ENCODE peak calls at places on chromosomes 1 and 21, in ten cellular contexts. One of them, this sample, is unnamed.

GRCh38 chr21:31927872-31928476 is 55.2 kb downstream of the HUNK start:
- DNase-seq in ovary: no peak
- DNase-seq in uterus: no peak
- DNase-seq in thyroid gland: no peak
- DNase-seq in body of pancreas: no peak
- DNase-seq in stomach: no peak
- DNase-seq in adrenal gland: no peak
- DNase-seq in A549: no peak
- DNase-seq in spleen: no peak
- DNase-seq in IMR-90: peak
- DNase-seq in this sample: no peak

GRCh38 chr1:85118751-85119150 is 70.5 kb upstream of the MCOLN3 start:
- DNase-seq in ovary: no peak
- DNase-seq in uterus: no peak
- DNase-seq in thyroid gland: no peak
- DNase-seq in body of pancreas: no peak
- DNase-seq in stomach: no peak
- DNase-seq in adrenal gland: no peak
- DNase-seq in A549: no peak
- DNase-seq in spleen: no peak
- DNase-seq in IMR-90: peak
- DNase-seq in this sample: no peak

GRCh38 chr1:100750002-100750885 is 30.7 kb downstream of the VCAM1 start:
- DNase-seq in ovary: no peak
- DNase-seq in uterus: no peak
- DNase-seq in thyroid gland: no peak
- DNase-seq in body of pancreas: no peak
- DNase-seq in stomach: no peak
- DNase-seq in adrenal gland: no peak
- DNase-seq in A549: no peak
- DNase-seq in spleen: no peak
- DNase-seq in IMR-90: no peak
- DNase-seq in this sample: no peak

GRCh38 chr1:167776616-167777252 is 55.0 kb downstream of the MPZL1 start:
- DNase-seq in ovary: no peak
- DNase-seq in uterus: no peak
- DNase-seq in thyroid gland: no peak
- DNase-seq in body of pancreas: no peak
- DNase-seq in stomach: no peak
- DNase-seq in adrenal gland: no peak
- DNase-seq in A549: no peak
- DNase-seq in spleen: no peak
- DNase-seq in IMR-90: no peak
- DNase-seq in this sample: no peak

GRCh38 chr1:33312413-33312749 is 8.5 kb downstream of the A3GALT2 start:
- DNase-seq in ovary: no peak
- DNase-seq in uterus: no peak
- DNase-seq in thyroid gland: peak
- DNase-seq in body of pancreas: no peak
- DNase-seq in stomach: no peak
- DNase-seq in adrenal gland: no peak
- DNase-seq in A549: no peak
- DNase-seq in spleen: peak
- DNase-seq in IMR-90: no peak
- DNase-seq in this sample: no peak

GRCh38 chr1:203129501-203130231 is 2.1 kb downstream of the ADORA1 start:
- DNase-seq in ovary: no peak
- DNase-seq in uterus: no peak
- DNase-seq in thyroid gland: peak
- DNase-seq in body of pancreas: peak
- DNase-seq in stomach: peak
- DNase-seq in adrenal gland: peak
- DNase-seq in A549: no peak
- DNase-seq in spleen: no peak
- DNase-seq in IMR-90: no peak
- DNase-seq in this sample: no peak

GRCh38 chr1:212108981-212109380 is 73.4 kb downstream of the DTL start:
- DNase-seq in ovary: no peak
- DNase-seq in uterus: no peak
- DNase-seq in thyroid gland: no peak
- DNase-seq in body of pancreas: no peak
- DNase-seq in stomach: no peak
- DNase-seq in adrenal gland: no peak
- DNase-seq in A549: no peak
- DNase-seq in spleen: no peak
- DNase-seq in IMR-90: no peak
- DNase-seq in this sample: no peak

GRCh38 chr1:47225430-47226100 is 6.5 kb downstream of the TAL1 start:
- DNase-seq in ovary: no peak
- DNase-seq in uterus: no peak
- DNase-seq in thyroid gland: no peak
- DNase-seq in body of pancreas: no peak
- DNase-seq in stomach: no peak
- DNase-seq in adrenal gland: no peak
- DNase-seq in A549: no peak
- DNase-seq in spleen: no peak
- DNase-seq in IMR-90: no peak
- DNase-seq in this sample: no peak

GRCh38 chr21:15843766-15844165 is 114.0 kb downstream of the USP25 start:
- DNase-seq in ovary: no peak
- DNase-seq in uterus: no peak
- DNase-seq in thyroid gland: no peak
- DNase-seq in body of pancreas: no peak
- DNase-seq in stomach: no peak
- DNase-seq in adrenal gland: no peak
- DNase-seq in A549: no peak
- DNase-seq in spleen: no peak
- DNase-seq in IMR-90: no peak
- DNase-seq in this sample: no peak

GRCh38 chr1:58782308-58783089 is 1.3 kb downstream of the JUN start:
- DNase-seq in ovary: peak
- DNase-seq in uterus: peak
- DNase-seq in thyroid gland: peak
- DNase-seq in body of pancreas: peak
- DNase-seq in stomach: peak
- DNase-seq in adrenal gland: peak
- DNase-seq in A549: no peak
- DNase-seq in spleen: peak
- DNase-seq in IMR-90: peak
- DNase-seq in this sample: peak

GRCh38 chr1:118074101-118074500 is 110.9 kb downstream of the SPAG17 start:
- DNase-seq in ovary: no peak
- DNase-seq in uterus: no peak
- DNase-seq in thyroid gland: no peak
- DNase-seq in body of pancreas: no peak
- DNase-seq in stomach: no peak
- DNase-seq in adrenal gland: no peak
- DNase-seq in A549: no peak
- DNase-seq in spleen: no peak
- DNase-seq in IMR-90: no peak
- DNase-seq in this sample: no peak

DNA sequence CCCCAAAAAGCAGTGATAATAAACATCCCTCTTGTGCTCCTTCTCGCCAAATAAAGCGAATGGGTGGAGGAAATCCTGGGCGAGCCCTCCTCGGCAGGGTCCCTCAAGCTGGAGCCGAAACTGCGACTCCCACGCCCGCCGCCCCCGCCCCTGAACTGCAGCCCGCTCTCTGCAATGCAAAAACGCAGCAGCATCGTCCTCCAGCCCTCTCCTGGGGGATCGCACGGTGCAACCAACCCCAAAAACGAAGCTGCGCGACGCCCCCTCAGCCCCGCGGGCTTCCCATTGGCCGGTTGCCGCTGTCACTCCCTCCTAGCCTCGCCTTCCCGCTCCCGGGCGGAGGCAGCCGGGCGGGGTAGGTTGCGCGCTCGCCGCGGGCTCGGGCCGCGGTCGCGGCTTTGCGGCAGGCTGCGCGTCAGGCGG is at the start of gene TMCC2:
- DNase-seq in ovary: peak
- DNase-seq in uterus: peak
- DNase-seq in thyroid gland: peak
- DNase-seq in body of pancreas: peak
- DNase-seq in stomach: peak
- DNase-seq in adrenal gland: peak
- DNase-seq in A549: peak
- DNase-seq in spleen: peak
- DNase-seq in IMR-90: peak
- DNase-seq in this sample: peak
- TF ChIP-seq POLR2A in ovary: peak
- TF ChIP-seq POLR2A in uterus: peak
- TF ChIP-seq POLR2A in thyroid gland: no peak
- TF ChIP-seq POLR2A in body of pancreas: peak
- TF ChIP-seq POLR2A in stomach: no peak
- TF ChIP-seq POLR2A in adrenal gland: no peak
- TF ChIP-seq POLR2A in A549: peak
- TF ChIP-seq POLR2A in spleen: no peak
- TF ChIP-seq POLR2A in IMR-90: no peak
- TF ChIP-seq POLR2A in this sample: peak

DNA sequence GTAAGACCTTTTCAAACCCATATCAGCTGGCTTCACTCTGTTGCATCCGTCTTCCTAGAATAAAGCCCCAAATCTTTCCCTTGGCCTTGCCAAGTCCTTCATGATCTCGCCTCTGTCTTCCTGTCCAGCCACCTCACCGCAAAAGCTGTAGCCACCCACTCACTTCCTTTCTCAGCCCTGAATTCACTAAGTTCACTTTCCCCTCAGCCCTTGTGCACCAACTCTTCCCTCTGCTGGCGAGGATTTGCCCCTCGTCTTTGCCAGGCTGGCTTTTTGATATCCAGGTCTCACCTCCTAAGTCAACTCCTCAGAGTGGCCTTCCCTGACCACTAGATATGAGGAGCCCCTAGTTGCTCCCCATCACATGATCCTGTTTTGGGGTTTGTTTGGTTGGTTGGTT is 3.9 kb upstream of the COL16A1 start:
- DNase-seq in ovary: no peak
- DNase-seq in uterus: no peak
- DNase-seq in thyroid gland: no peak
- DNase-seq in body of pancreas: peak
- DNase-seq in stomach: no peak
- DNase-seq in adrenal gland: no peak
- DNase-seq in A549: no peak
- DNase-seq in spleen: no peak
- DNase-seq in IMR-90: peak
- DNase-seq in this sample: no peak
- TF ChIP-seq CTCF in ovary: no peak
- TF ChIP-seq CTCF in uterus: no peak
- TF ChIP-seq CTCF in thyroid gland: no peak
- TF ChIP-seq CTCF in body of pancreas: no peak
- TF ChIP-seq CTCF in stomach: no peak
- TF ChIP-seq CTCF in adrenal gland: no peak
- TF ChIP-seq CTCF in A549: no peak
- TF ChIP-seq CTCF in spleen: no peak
- TF ChIP-seq CTCF in IMR-90: peak
- TF ChIP-seq CTCF in this sample: no peak

DNA sequence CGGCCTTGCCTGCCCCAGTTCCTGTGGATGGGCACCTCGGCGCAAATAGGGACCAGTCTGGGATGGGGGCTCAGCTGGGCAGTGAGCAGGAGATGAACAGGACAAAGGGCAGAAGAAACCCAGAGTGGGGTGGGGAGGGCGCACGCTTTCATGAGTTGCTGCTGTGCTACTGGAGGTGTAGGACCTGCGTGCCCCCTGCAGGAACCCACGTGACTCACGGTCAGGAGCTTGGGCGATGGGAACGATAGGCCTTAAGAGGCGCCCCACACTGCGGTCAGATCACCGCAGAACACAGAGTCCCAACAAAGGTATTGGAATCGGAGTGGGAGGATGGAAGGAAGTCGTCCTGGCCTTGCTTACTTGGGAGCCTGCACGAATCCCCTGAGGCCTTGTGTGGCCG is 17.2 kb downstream of the PRDM15 start:
- DNase-seq in ovary: no peak
- DNase-seq in uterus: no peak
- DNase-seq in thyroid gland: no peak
- DNase-seq in body of pancreas: no peak
- DNase-seq in stomach: no peak
- DNase-seq in adrenal gland: no peak
- DNase-seq in A549: no peak
- DNase-seq in spleen: peak
- DNase-seq in IMR-90: no peak
- DNase-seq in this sample: no peak
- H3K27ac ChIP-seq in ovary: no peak
- H3K27ac ChIP-seq in uterus: no peak
- H3K27ac ChIP-seq in thyroid gland: no peak
- H3K27ac ChIP-seq in body of pancreas: no peak
- H3K27ac ChIP-seq in stomach: no peak
- H3K27ac ChIP-seq in adrenal gland: no peak
- H3K27ac ChIP-seq in A549: peak
- H3K27ac ChIP-seq in spleen: no peak
- H3K27ac ChIP-seq in IMR-90: no peak
- H3K27ac ChIP-seq in this sample: no peak

GRCh38 chr1:201946224-201946908 is at the start of gene LMOD1:
- DNase-seq in ovary: peak
- DNase-seq in uterus: peak
- DNase-seq in thyroid gland: peak
- DNase-seq in body of pancreas: peak
- DNase-seq in stomach: peak
- DNase-seq in adrenal gland: peak
- DNase-seq in A549: no peak
- DNase-seq in spleen: peak
- DNase-seq in IMR-90: peak
- DNase-seq in this sample: peak
- TF ChIP-seq POLR2A in ovary: peak
- TF ChIP-seq POLR2A in uterus: peak
- TF ChIP-seq POLR2A in thyroid gland: peak
- TF ChIP-seq POLR2A in body of pancreas: peak
- TF ChIP-seq POLR2A in stomach: no peak
- TF ChIP-seq POLR2A in adrenal gland: peak
- TF ChIP-seq POLR2A in A549: no peak
- TF ChIP-seq POLR2A in spleen: no peak
- TF ChIP-seq POLR2A in IMR-90: peak
- TF ChIP-seq POLR2A in this sample: peak

GRCh38 chr1:156893048-156893953 is at the start of gene PEAR1:
- DNase-seq in ovary: peak
- DNase-seq in uterus: peak
- DNase-seq in thyroid gland: peak
- DNase-seq in body of pancreas: no peak
- DNase-seq in stomach: no peak
- DNase-seq in adrenal gland: peak
- DNase-seq in A549: no peak
- DNase-seq in spleen: no peak
- DNase-seq in IMR-90: peak
- DNase-seq in this sample: no peak
- TF ChIP-seq CTCF in ovary: no peak
- TF ChIP-seq CTCF in uterus: no peak
- TF ChIP-seq CTCF in thyroid gland: no peak
- TF ChIP-seq CTCF in body of pancreas: no peak
- TF ChIP-seq CTCF in stomach: no peak
- TF ChIP-seq CTCF in adrenal gland: no peak
- TF ChIP-seq CTCF in A549: no peak
- TF ChIP-seq CTCF in spleen: no peak
- TF ChIP-seq CTCF in IMR-90: peak
- TF ChIP-seq CTCF in this sample: no peak

DNA sequence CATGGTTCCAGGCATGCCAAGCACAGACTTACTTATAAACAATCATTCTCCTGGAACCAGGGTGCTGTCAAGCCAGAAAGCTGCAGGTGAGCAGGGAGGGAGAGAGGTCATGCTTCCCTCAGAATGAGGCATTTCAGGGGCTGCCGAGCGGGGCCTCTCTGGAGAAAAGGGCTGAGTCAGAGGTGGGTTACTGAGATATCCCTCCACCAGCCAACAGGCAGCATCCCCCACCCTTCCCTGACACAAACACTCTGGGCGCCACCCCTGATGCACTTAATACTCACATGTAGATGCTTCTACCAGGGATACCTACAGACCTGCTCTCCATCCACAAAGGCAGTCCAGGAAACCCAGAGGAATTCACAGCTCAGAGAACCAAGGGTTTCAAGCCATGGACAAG is 13.1 kb downstream of the STK40 start:
- DNase-seq in ovary: no peak
- DNase-seq in uterus: no peak
- DNase-seq in thyroid gland: no peak
- DNase-seq in body of pancreas: no peak
- DNase-seq in stomach: no peak
- DNase-seq in adrenal gland: no peak
- DNase-seq in A549: no peak
- DNase-seq in spleen: no peak
- DNase-seq in IMR-90: no peak
- DNase-seq in this sample: no peak
- H3K27ac ChIP-seq in ovary: peak
- H3K27ac ChIP-seq in uterus: peak
- H3K27ac ChIP-seq in thyroid gland: peak
- H3K27ac ChIP-seq in body of pancreas: peak
- H3K27ac ChIP-seq in stomach: peak
- H3K27ac ChIP-seq in adrenal gland: peak
- H3K27ac ChIP-seq in A549: peak
- H3K27ac ChIP-seq in spleen: peak
- H3K27ac ChIP-seq in IMR-90: peak
- H3K27ac ChIP-seq in this sample: peak